ENCODE peak calls at places on chromosomes 11 and 22, in eight cellular contexts. One of them, this sample, is unnamed.

GRCh38 chr11:117316197-117316961 is at the start of gene BACE1:
- DNase-seq in SW 1271: peak; percentile 67
- DNase-seq in iPS-NIHi11: peak; percentile 92
- DNase-seq in stimulated activated CD4-positive, alpha-beta T cell treated with anti-CD3 and anti-CD28 coated beads, Interleukin-2, amount 100 ng/mL, for 24 hours: no peak
- DNase-seq in stimulated activated CD8-positive, alpha-beta memory T cell treated with anti-CD3 and anti-CD28 coated beads, Interleukin-15, amount 100 ng/mL, for 24 hours: no peak
- DNase-seq in AG10803: peak; percentile 82
- DNase-seq in left cardiac atrium: peak; percentile 90
- DNase-seq in kidney: peak; percentile 92
- DNase-seq in this sample: peak; percentile 89

GRCh38 chr11:1303973-1304372 is 5.5 kb downstream of the TOLLIP start:
- DNase-seq in left cardiac atrium: peak; percentile 60
- DNase-seq in stimulated activated CD4-positive, alpha-beta T cell treated with anti-CD3 and anti-CD28 coated beads, Interleukin-2, amount 100 ng/mL, for 24 hours: no peak
- DNase-seq in stimulated activated CD8-positive, alpha-beta memory T cell treated with anti-CD3 and anti-CD28 coated beads, Interleukin-15, amount 100 ng/mL, for 24 hours: no peak
- DNase-seq in SW 1271: no peak
- DNase-seq in AG10803: no peak
- DNase-seq in iPS-NIHi11: no peak
- DNase-seq in kidney: no peak
- DNase-seq in this sample: no peak

GRCh38 chr22:50697667-50698506 is 25.3 kb downstream of the SHANK3 start:
- DNase-seq in AG10803: no peak
- DNase-seq in stimulated activated CD8-positive, alpha-beta memory T cell treated with anti-CD3 and anti-CD28 coated beads, Interleukin-15, amount 100 ng/mL, for 24 hours: no peak
- DNase-seq in kidney: peak; percentile 58
- DNase-seq in iPS-NIHi11: no peak
- DNase-seq in SW 1271: no peak
- DNase-seq in left cardiac atrium: no peak
- DNase-seq in stimulated activated CD4-positive, alpha-beta T cell treated with anti-CD3 and anti-CD28 coated beads, Interleukin-2, amount 100 ng/mL, for 24 hours: no peak
- DNase-seq in this sample: no peak

GRCh38 chr11:126601550-126602215 is 246.2 kb downstream of the ST3GAL4 start:
- DNase-seq in iPS-NIHi11: peak; percentile 70
- DNase-seq in kidney: no peak
- DNase-seq in stimulated activated CD8-positive, alpha-beta memory T cell treated with anti-CD3 and anti-CD28 coated beads, Interleukin-15, amount 100 ng/mL, for 24 hours: no peak
- DNase-seq in AG10803: no peak
- DNase-seq in left cardiac atrium: no peak
- DNase-seq in SW 1271: no peak
- DNase-seq in stimulated activated CD4-positive, alpha-beta T cell treated with anti-CD3 and anti-CD28 coated beads, Interleukin-2, amount 100 ng/mL, for 24 hours: no peak
- DNase-seq in this sample: no peak

GRCh38 chr11:128735935-128736610 is 42.2 kb downstream of the FLI1 start:
- DNase-seq in stimulated activated CD4-positive, alpha-beta T cell treated with anti-CD3 and anti-CD28 coated beads, Interleukin-2, amount 100 ng/mL, for 24 hours: no peak
- DNase-seq in stimulated activated CD8-positive, alpha-beta memory T cell treated with anti-CD3 and anti-CD28 coated beads, Interleukin-15, amount 100 ng/mL, for 24 hours: no peak
- DNase-seq in left cardiac atrium: no peak
- DNase-seq in SW 1271: no peak
- DNase-seq in AG10803: no peak
- DNase-seq in kidney: no peak
- DNase-seq in iPS-NIHi11: no peak
- DNase-seq in this sample: no peak

GRCh38 chr11:35340715-35341114 is 78.6 kb downstream of the SLC1A2 start:
- DNase-seq in iPS-NIHi11: no peak
- DNase-seq in stimulated activated CD8-positive, alpha-beta memory T cell treated with anti-CD3 and anti-CD28 coated beads, Interleukin-15, amount 100 ng/mL, for 24 hours: no peak
- DNase-seq in left cardiac atrium: no peak
- DNase-seq in stimulated activated CD4-positive, alpha-beta T cell treated with anti-CD3 and anti-CD28 coated beads, Interleukin-2, amount 100 ng/mL, for 24 hours: no peak
- DNase-seq in AG10803: no peak
- DNase-seq in SW 1271: no peak
- DNase-seq in kidney: no peak
- DNase-seq in this sample: no peak

GRCh38 chr11:95459268-95460040 is 228.5 kb upstream of the SESN3 start:
- DNase-seq in kidney: no peak
- DNase-seq in iPS-NIHi11: no peak
- DNase-seq in SW 1271: no peak
- DNase-seq in stimulated activated CD8-positive, alpha-beta memory T cell treated with anti-CD3 and anti-CD28 coated beads, Interleukin-15, amount 100 ng/mL, for 24 hours: no peak
- DNase-seq in AG10803: peak; percentile 52
- DNase-seq in left cardiac atrium: no peak
- DNase-seq in stimulated activated CD4-positive, alpha-beta T cell treated with anti-CD3 and anti-CD28 coated beads, Interleukin-2, amount 100 ng/mL, for 24 hours: no peak
- DNase-seq in this sample: peak; percentile 34

GRCh38 chr11:1370186-1371025 is 19.3 kb upstream of the BRSK2 start:
- DNase-seq in AG10803: no peak
- DNase-seq in left cardiac atrium: no peak
- DNase-seq in stimulated activated CD4-positive, alpha-beta T cell treated with anti-CD3 and anti-CD28 coated beads, Interleukin-2, amount 100 ng/mL, for 24 hours: no peak
- DNase-seq in SW 1271: no peak
- DNase-seq in kidney: peak; percentile 72
- DNase-seq in stimulated activated CD8-positive, alpha-beta memory T cell treated with anti-CD3 and anti-CD28 coated beads, Interleukin-15, amount 100 ng/mL, for 24 hours: no peak
- DNase-seq in iPS-NIHi11: peak; percentile 5
- DNase-seq in this sample: no peak

GRCh38 chr11:122910775-122911174 is 28.2 kb downstream of the JHY start:
- DNase-seq in left cardiac atrium: no peak
- DNase-seq in stimulated activated CD8-positive, alpha-beta memory T cell treated with anti-CD3 and anti-CD28 coated beads, Interleukin-15, amount 100 ng/mL, for 24 hours: no peak
- DNase-seq in stimulated activated CD4-positive, alpha-beta T cell treated with anti-CD3 and anti-CD28 coated beads, Interleukin-2, amount 100 ng/mL, for 24 hours: no peak
- DNase-seq in SW 1271: peak; percentile 9
- DNase-seq in AG10803: peak; percentile 44
- DNase-seq in kidney: no peak
- DNase-seq in iPS-NIHi11: no peak
- DNase-seq in this sample: peak; percentile 29

GRCh38 chr11:134797411-134798089 is 385.5 kb upstream of the B3GAT1 start:
- DNase-seq in iPS-NIHi11: no peak
- DNase-seq in left cardiac atrium: no peak
- DNase-seq in stimulated activated CD4-positive, alpha-beta T cell treated with anti-CD3 and anti-CD28 coated beads, Interleukin-2, amount 100 ng/mL, for 24 hours: no peak
- DNase-seq in SW 1271: no peak
- DNase-seq in stimulated activated CD8-positive, alpha-beta memory T cell treated with anti-CD3 and anti-CD28 coated beads, Interleukin-15, amount 100 ng/mL, for 24 hours: no peak
- DNase-seq in AG10803: no peak
- DNase-seq in kidney: no peak
- DNase-seq in this sample: no peak

This sample was measured in adipocyte.